ENCODE peak calls at places on chromosomes 11 and 22, in seven cellular contexts. One of them, this sample, is unnamed. For H3K36me3, the result is how much of the 10 kb centered on the place peaks cover.

GRCh38 chr22:24191893-24192292 is 10.6 kb downstream of the SUSD2 start:
- DNase-seq in pancreas: no peak
- DNase-seq in adrenal gland: no peak
- DNase-seq in Panc1: no peak
- DNase-seq in uterus: no peak
- DNase-seq in suprapubic skin: no peak
- DNase-seq in cardiac muscle cell: no peak
- DNase-seq in this sample: no peak

GRCh38 chr11:36374726-36375125 is 78.6 kb downstream of the PRR5L start:
- DNase-seq in Panc1: no peak
- DNase-seq in uterus: no peak
- DNase-seq in suprapubic skin: no peak
- DNase-seq in cardiac muscle cell: no peak
- DNase-seq in adrenal gland: no peak
- DNase-seq in pancreas: no peak
- DNase-seq in this sample: no peak

GRCh38 chr11:67468056-67468455 is 995 bp downstream of the TMEM134 start:
- DNase-seq in adrenal gland: peak
- DNase-seq in Panc1: no peak
- DNase-seq in suprapubic skin: no peak
- DNase-seq in uterus: peak
- DNase-seq in cardiac muscle cell: no peak
- DNase-seq in pancreas: peak
- DNase-seq in this sample: no peak

GRCh38 chr11:45804806-45805304 is at the start of gene SLC35C1:
- DNase-seq in uterus: peak
- DNase-seq in cardiac muscle cell: peak
- DNase-seq in pancreas: peak
- DNase-seq in Panc1: peak
- DNase-seq in adrenal gland: peak
- DNase-seq in suprapubic skin: peak
- DNase-seq in this sample: peak

GRCh38 chr11:46370253-46370652 is 11.2 kb upstream of the MDK start:
- DNase-seq in suprapubic skin: no peak
- DNase-seq in pancreas: no peak
- DNase-seq in uterus: no peak
- DNase-seq in adrenal gland: no peak
- DNase-seq in Panc1: no peak
- DNase-seq in cardiac muscle cell: no peak
- DNase-seq in this sample: no peak

GRCh38 chr11:61919113-61919840 is 1.9 kb upstream of the RAB3IL1 start:
- DNase-seq in uterus: no peak
- DNase-seq in cardiac muscle cell: no peak
- DNase-seq in pancreas: no peak
- DNase-seq in adrenal gland: no peak
- DNase-seq in suprapubic skin: peak
- DNase-seq in Panc1: no peak
- DNase-seq in this sample: no peak

GRCh38 chr22:27150530-27150909 is 493.1 kb downstream of the MIAT start:
- DNase-seq in cardiac muscle cell: no peak
- DNase-seq in Panc1: no peak
- DNase-seq in pancreas: no peak
- DNase-seq in suprapubic skin: no peak
- DNase-seq in uterus: no peak
- DNase-seq in adrenal gland: no peak
- DNase-seq in this sample: no peak

GRCh38 chr22:46592390-46592872 is 27.8 kb upstream of the GRAMD4 start:
- DNase-seq in Panc1: no peak
- DNase-seq in suprapubic skin: no peak
- DNase-seq in uterus: no peak
- DNase-seq in cardiac muscle cell: peak
- DNase-seq in pancreas: peak
- DNase-seq in adrenal gland: peak
- DNase-seq in this sample: peak

GRCh38 chr11:58561394-58562102 is 14.1 kb downstream of the LPXN start:
- DNase-seq in suprapubic skin: no peak
- DNase-seq in pancreas: no peak
- DNase-seq in uterus: no peak
- DNase-seq in adrenal gland: no peak
- DNase-seq in cardiac muscle cell: no peak
- DNase-seq in Panc1: no peak
- DNase-seq in this sample: no peak

GRCh38 chr11:96137357-96137756 is 205.6 kb downstream of the MAML2 start:
- DNase-seq in pancreas: no peak
- DNase-seq in suprapubic skin: no peak
- DNase-seq in adrenal gland: no peak
- DNase-seq in uterus: no peak
- DNase-seq in Panc1: no peak
- DNase-seq in cardiac muscle cell: peak
- DNase-seq in this sample: no peak

GRCh38 chr22:45192701-45193187 is 29.0 kb downstream of the NUP50 start:
- DNase-seq in suprapubic skin: no peak
- DNase-seq in adrenal gland: peak
- DNase-seq in cardiac muscle cell: no peak
- DNase-seq in Panc1: no peak
- DNase-seq in uterus: no peak
- DNase-seq in pancreas: no peak
- DNase-seq in this sample: peak

GRCh38 chr22:32306561-32306960 is 51.1 kb upstream of the RFPL3 start:
- DNase-seq in adrenal gland: no peak
- DNase-seq in pancreas: no peak
- DNase-seq in cardiac muscle cell: no peak
- DNase-seq in suprapubic skin: no peak
- DNase-seq in Panc1: no peak
- DNase-seq in uterus: no peak
- DNase-seq in this sample: no peak

GRCh38 chr22:33823552-33823951 is 96.7 kb downstream of the LARGE1 start:
- DNase-seq in pancreas: no peak
- DNase-seq in uterus: no peak
- DNase-seq in suprapubic skin: no peak
- DNase-seq in adrenal gland: peak
- DNase-seq in Panc1: no peak
- DNase-seq in cardiac muscle cell: peak
- DNase-seq in this sample: peak

GRCh38 chr11:123451183-123451907 is 21.3 kb downstream of the GRAMD1B start:
- DNase-seq in uterus: no peak
- DNase-seq in adrenal gland: no peak
- DNase-seq in pancreas: no peak
- DNase-seq in cardiac muscle cell: no peak
- DNase-seq in Panc1: no peak
- DNase-seq in suprapubic skin: no peak
- DNase-seq in this sample: no peak

GRCh38 chr22:36673821-36674220 is 29.7 kb downstream of the CACNG2 start:
- DNase-seq in pancreas: no peak
- DNase-seq in adrenal gland: no peak
- DNase-seq in suprapubic skin: no peak
- DNase-seq in cardiac muscle cell: no peak
- DNase-seq in uterus: no peak
- DNase-seq in Panc1: no peak
- DNase-seq in this sample: no peak

GRCh38 chr11:18010977-18011586 is 1.8 kb downstream of the SERGEF start:
- DNase-seq in pancreas: no peak
- DNase-seq in cardiac muscle cell: no peak
- DNase-seq in uterus: no peak
- DNase-seq in suprapubic skin: no peak
- DNase-seq in Panc1: no peak
- DNase-seq in adrenal gland: no peak
- DNase-seq in this sample: no peak

GRCh38 chr11:47523491-47524199 is 29.3 kb downstream of the CELF1 start:
- DNase-seq in Panc1: peak
- DNase-seq in pancreas: peak
- DNase-seq in uterus: peak
- DNase-seq in cardiac muscle cell: peak
- DNase-seq in suprapubic skin: no peak
- DNase-seq in adrenal gland: peak
- DNase-seq in this sample: no peak

GRCh38 chr11:68890490-68891231 is 13.0 kb downstream of the MRPL21 start:
- DNase-seq in pancreas: peak
- DNase-seq in uterus: peak
- DNase-seq in suprapubic skin: peak
- DNase-seq in cardiac muscle cell: peak
- DNase-seq in Panc1: no peak
- DNase-seq in adrenal gland: peak
- DNase-seq in this sample: peak

GRCh38 chr11:68891356-68891948 is 12.2 kb downstream of the MRPL21 start:
- DNase-seq in Panc1: no peak
- DNase-seq in uterus: no peak
- DNase-seq in cardiac muscle cell: no peak
- DNase-seq in pancreas: no peak
- DNase-seq in suprapubic skin: no peak
- DNase-seq in adrenal gland: no peak
- DNase-seq in this sample: no peak

GRCh38 chr11:68896171-68896959 is 7.3 kb downstream of the MRPL21 start:
- DNase-seq in Panc1: no peak
- DNase-seq in pancreas: no peak
- DNase-seq in suprapubic skin: no peak
- DNase-seq in cardiac muscle cell: no peak
- DNase-seq in adrenal gland: no peak
- DNase-seq in uterus: no peak
- DNase-seq in this sample: no peak

GRCh38 chr11:68892576-68892975 is 11.1 kb downstream of the MRPL21 start:
- DNase-seq in Panc1: no peak
- DNase-seq in uterus: no peak
- DNase-seq in cardiac muscle cell: no peak
- DNase-seq in suprapubic skin: no peak
- DNase-seq in adrenal gland: no peak
- DNase-seq in pancreas: no peak
- DNase-seq in this sample: no peak

GRCh38 chr11:68893282-68893681 is 10.3 kb downstream of the MRPL21 start:
- DNase-seq in Panc1: no peak
- DNase-seq in pancreas: no peak
- DNase-seq in uterus: no peak
- DNase-seq in cardiac muscle cell: no peak
- DNase-seq in adrenal gland: no peak
- DNase-seq in suprapubic skin: no peak
- DNase-seq in this sample: no peak
- H3K36me3 ChIP-seq in Panc1: under half
- H3K36me3 ChIP-seq in pancreas: under half
- H3K36me3 ChIP-seq in uterus: under half
- H3K36me3 ChIP-seq in cardiac muscle cell: half or more
- H3K36me3 ChIP-seq in adrenal gland: half or more
- H3K36me3 ChIP-seq in suprapubic skin: half or more
- H3K36me3 ChIP-seq in this sample: under half

GRCh38 chr11:1530686-1531256 is 41.3 kb downstream of the DUSP8 start:
- DNase-seq in suprapubic skin: no peak
- DNase-seq in cardiac muscle cell: no peak
- DNase-seq in uterus: no peak
- DNase-seq in adrenal gland: no peak
- DNase-seq in pancreas: no peak
- DNase-seq in Panc1: no peak
- DNase-seq in this sample: no peak

GRCh38 chr11:1529774-1530173 is 42.3 kb downstream of the DUSP8 start:
- DNase-seq in uterus: no peak
- DNase-seq in adrenal gland: no peak
- DNase-seq in pancreas: no peak
- DNase-seq in cardiac muscle cell: no peak
- DNase-seq in Panc1: no peak
- DNase-seq in suprapubic skin: no peak
- DNase-seq in this sample: no peak

GRCh38 chr11:1532606-1533341 is 39.3 kb downstream of the DUSP8 start:
- DNase-seq in uterus: no peak
- DNase-seq in pancreas: no peak
- DNase-seq in suprapubic skin: no peak
- DNase-seq in Panc1: no peak
- DNase-seq in adrenal gland: no peak
- DNase-seq in cardiac muscle cell: no peak
- DNase-seq in this sample: no peak

GRCh38 chr11:1531961-1532586 is 40.0 kb downstream of the DUSP8 start:
- DNase-seq in adrenal gland: peak
- DNase-seq in suprapubic skin: no peak
- DNase-seq in uterus: no peak
- DNase-seq in Panc1: no peak
- DNase-seq in cardiac muscle cell: no peak
- DNase-seq in pancreas: no peak
- DNase-seq in this sample: peak

DNA sequence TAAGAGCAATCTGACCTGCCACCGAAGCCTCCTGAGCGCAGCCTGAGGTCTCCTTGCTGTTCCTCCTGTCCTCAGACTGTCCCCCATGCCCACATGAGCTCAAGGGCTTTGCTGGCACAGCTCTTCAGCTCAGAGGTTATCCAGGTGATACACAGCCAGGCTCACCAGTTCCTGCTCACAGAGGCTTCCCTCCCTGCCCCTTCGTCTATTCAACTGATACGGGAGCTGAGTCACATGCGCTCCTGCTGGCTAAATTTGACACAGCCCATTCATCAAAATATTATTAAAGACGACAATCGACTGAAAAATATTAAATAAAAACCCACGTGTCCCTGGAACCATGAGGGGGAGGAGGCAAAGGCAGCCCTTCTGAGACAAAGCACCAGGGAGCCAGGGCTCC is 40.7 kb downstream of the DUSP8 start:
- DNase-seq in suprapubic skin: no peak
- DNase-seq in pancreas: no peak
- DNase-seq in cardiac muscle cell: no peak
- DNase-seq in adrenal gland: peak
- DNase-seq in Panc1: no peak
- DNase-seq in uterus: no peak
- DNase-seq in this sample: no peak
- TF ChIP-seq CTCF in suprapubic skin: no peak
- TF ChIP-seq CTCF in pancreas: no peak
- TF ChIP-seq CTCF in cardiac muscle cell: no peak
- TF ChIP-seq CTCF in adrenal gland: no peak
- TF ChIP-seq CTCF in Panc1: no peak
- TF ChIP-seq CTCF in uterus: no peak
- TF ChIP-seq CTCF in this sample: no peak

GRCh38 chr22:19429950-19430889 is 1.3 kb downstream of the HIRA start:
- DNase-seq in pancreas: no peak
- DNase-seq in suprapubic skin: no peak
- DNase-seq in uterus: no peak
- DNase-seq in cardiac muscle cell: peak
- DNase-seq in adrenal gland: peak
- DNase-seq in Panc1: no peak
- DNase-seq in this sample: peak

GRCh38 chr22:19432092-19432844 is at the start of gene MRPL40:
- DNase-seq in cardiac muscle cell: peak
- DNase-seq in suprapubic skin: peak
- DNase-seq in adrenal gland: peak
- DNase-seq in uterus: peak
- DNase-seq in Panc1: peak
- DNase-seq in pancreas: peak
- DNase-seq in this sample: peak

GRCh38 chr22:19430890-19431541 is 517 bp downstream of the HIRA start:
- DNase-seq in Panc1: no peak
- DNase-seq in pancreas: peak
- DNase-seq in suprapubic skin: no peak
- DNase-seq in cardiac muscle cell: peak
- DNase-seq in adrenal gland: peak
- DNase-seq in uterus: no peak
- DNase-seq in this sample: peak

GRCh38 chr22:19434829-19435580 is 2.7 kb downstream of the MRPL40 start:
- DNase-seq in pancreas: no peak
- DNase-seq in Panc1: no peak
- DNase-seq in adrenal gland: no peak
- DNase-seq in cardiac muscle cell: no peak
- DNase-seq in suprapubic skin: no peak
- DNase-seq in uterus: no peak
- DNase-seq in this sample: no peak

GRCh38 chr22:19431641-19432091 is at the start of gene HIRA:
- DNase-seq in adrenal gland: peak
- DNase-seq in uterus: peak
- DNase-seq in Panc1: no peak
- DNase-seq in pancreas: peak
- DNase-seq in cardiac muscle cell: peak
- DNase-seq in suprapubic skin: peak
- DNase-seq in this sample: peak
- H3K36me3 ChIP-seq in adrenal gland: under half
- H3K36me3 ChIP-seq in uterus: under half
- H3K36me3 ChIP-seq in Panc1: under half
- H3K36me3 ChIP-seq in pancreas: under half
- H3K36me3 ChIP-seq in cardiac muscle cell: under half
- H3K36me3 ChIP-seq in suprapubic skin: under half
- H3K36me3 ChIP-seq in this sample: under half

GRCh38 chr11:90930252-90930651 is 707.4 kb upstream of the CHORDC1 start:
- DNase-seq in uterus: no peak
- DNase-seq in cardiac muscle cell: no peak
- DNase-seq in pancreas: no peak
- DNase-seq in adrenal gland: no peak
- DNase-seq in Panc1: no peak
- DNase-seq in suprapubic skin: no peak
- DNase-seq in this sample: no peak
- TF ChIP-seq CTCF in uterus: no peak
- TF ChIP-seq CTCF in cardiac muscle cell: no peak
- TF ChIP-seq CTCF in pancreas: no peak
- TF ChIP-seq CTCF in adrenal gland: no peak
- TF ChIP-seq CTCF in Panc1: no peak
- TF ChIP-seq CTCF in suprapubic skin: no peak
- TF ChIP-seq CTCF in this sample: no peak

This sample was measured in psoas muscle.